ENCODE peak calls at places on chromosome 17, in six cellular contexts. Q is colonic mucosa, Z is progenitor cell of endocrine pancreas, H is spleen, D is mucosa of descending colon, E is thoracic aorta. N is an unnamed sample.

GRCh38 chr17:70636517-70637133 is 467.3 kb downstream of the KCNJ2 start:
- DNase-seq in Q (no peak), Z (no peak), H (no peak), D (no peak), E (no peak), N (peak; percentile 33)

GRCh38 chr17:28765038-28765437 is 21.2 kb downstream of the TRAF4 start:
- DNase-seq in Q (no peak), Z (no peak), H (no peak), D (no peak), E (no peak), N (no peak)

GRCh38 chr17:34413443-34414076 is 50.5 kb upstream of the CCL1 start:
- DNase-seq in Q (no peak), Z (no peak), H (no peak), D (no peak), E (no peak), N (no peak)

GRCh38 chr17:68771867-68772515 is 170.8 kb upstream of the FAM20A start:
- DNase-seq in Q (peak; percentile 25), Z (no peak), H (no peak), D (no peak), E (no peak), N (peak; percentile 56)

GRCh38 chr17:34237458-34237857 is 17.6 kb upstream of the CCL2 start:
- DNase-seq in Q (no peak), Z (no peak), H (no peak), D (no peak), E (no peak), N (no peak)

GRCh38 chr17:78682363-78682762 is 99.7 kb downstream of the CYTH1 start:
- DNase-seq in Q (no peak), Z (no peak), H (no peak), D (no peak), E (no peak), N (no peak)

GRCh38 chr17:80743181-80743771 is 198.6 kb downstream of the RPTOR start:
- DNase-seq in Q (no peak), Z (no peak), H (no peak), D (no peak), E (no peak), N (no peak)

GRCh38 chr17:33464669-33465275 is 171.7 kb upstream of the ASIC2 start:
- DNase-seq in Q (no peak), Z (no peak), H (no peak), D (no peak), E (no peak), N (no peak)

GRCh38 chr17:30961213-30962188 is 9.3 kb upstream of the RNF135 start:
- DNase-seq in Q (no peak), Z (no peak), H (no peak), D (no peak), E (no peak), N (no peak)

GRCh38 chr17:76204277-76204676 is 36.0 kb downstream of the RNF157 start:
- DNase-seq in Q (no peak), Z (no peak), H (no peak), D (no peak), E (no peak), N (peak; percentile 18)

GRCh38 chr17:65270932-65271700 is 133.9 kb downstream of the RGS9 start:
- DNase-seq in Q (no peak), Z (no peak), H (no peak), D (no peak), E (no peak), N (peak; percentile 27)

GRCh38 chr17:72365857-72366415 is 245.1 kb downstream of the SOX9 start:
- DNase-seq in Q (no peak), Z (no peak), H (no peak), D (no peak), E (no peak), N (peak; percentile 83)

GRCh38 chr17:15278381-15278780 is 13.3 kb upstream of the PMP22 start:
- DNase-seq in Q (no peak), Z (no peak), H (no peak), D (no peak), E (no peak), N (no peak)

GRCh38 chr17:5354886-5355415 is 64.5 kb downstream of the NUP88 start:
- DNase-seq in Q (no peak), Z (no peak), H (no peak), D (no peak), E (no peak), N (no peak)

GRCh38 chr17:43438626-43439529 is 40.1 kb downstream of the ARL4D start:
- DNase-seq in Q (no peak), Z (no peak), H (no peak), D (no peak), E (no peak), N (peak; percentile 28)

GRCh38 chr17:30217746-30218245 is 17.7 kb downstream of the SLC6A4 start:
- DNase-seq in Q (no peak), Z (no peak), H (peak; percentile 47), D (no peak), E (no peak), N (no peak)

GRCh38 chr17:66950325-66950724 is 14.2 kb upstream of the CACNG4 start:
- DNase-seq in Q (no peak), Z (no peak), H (no peak), D (no peak), E (no peak), N (no peak)

GRCh38 chr17:43667506-43668438 is 6.0 kb upstream of the MEOX1 start:
- DNase-seq in Q (no peak), Z (no peak), H (no peak), D (no peak), E (no peak), N (no peak)

GRCh38 chr17:6729531-6729930 is 16.4 kb upstream of the SLC13A5 start:
- DNase-seq in Q (no peak), Z (no peak), H (no peak), D (no peak), E (no peak), N (no peak)

GRCh38 chr17:63173903-63174302 is 207.9 kb downstream of the TANC2 start:
- DNase-seq in Q (no peak), Z (no peak), H (no peak), D (no peak), E (no peak), N (no peak)

GRCh38 chr17:34236341-34236892 is 18.7 kb upstream of the CCL2 start:
- DNase-seq in Q (no peak), Z (no peak), H (no peak), D (no peak), E (no peak), N (no peak)

GRCh38 chr17:17781591-17782424 is 55.0 kb downstream of the SREBF1 start:
- DNase-seq in Q (peak; percentile 70), Z (peak; percentile 36), H (no peak), D (peak; percentile 74), E (no peak), N (no peak)

GRCh38 chr17:81447331-81447933 is 52.2 kb downstream of the BAHCC1 start:
- DNase-seq in Q (no peak), Z (no peak), H (no peak), D (no peak), E (no peak), N (no peak)

GRCh38 chr17:56678249-56679144 is 85.0 kb downstream of the NOG start:
- DNase-seq in Q (no peak), Z (no peak), H (no peak), D (no peak), E (no peak), N (no peak)

GRCh38 chr17:46821482-46822387 is 3.2 kb upstream of the WNT3 start:
- DNase-seq in Q (no peak), Z (no peak), H (no peak), D (no peak), E (no peak), N (no peak)

DNA sequence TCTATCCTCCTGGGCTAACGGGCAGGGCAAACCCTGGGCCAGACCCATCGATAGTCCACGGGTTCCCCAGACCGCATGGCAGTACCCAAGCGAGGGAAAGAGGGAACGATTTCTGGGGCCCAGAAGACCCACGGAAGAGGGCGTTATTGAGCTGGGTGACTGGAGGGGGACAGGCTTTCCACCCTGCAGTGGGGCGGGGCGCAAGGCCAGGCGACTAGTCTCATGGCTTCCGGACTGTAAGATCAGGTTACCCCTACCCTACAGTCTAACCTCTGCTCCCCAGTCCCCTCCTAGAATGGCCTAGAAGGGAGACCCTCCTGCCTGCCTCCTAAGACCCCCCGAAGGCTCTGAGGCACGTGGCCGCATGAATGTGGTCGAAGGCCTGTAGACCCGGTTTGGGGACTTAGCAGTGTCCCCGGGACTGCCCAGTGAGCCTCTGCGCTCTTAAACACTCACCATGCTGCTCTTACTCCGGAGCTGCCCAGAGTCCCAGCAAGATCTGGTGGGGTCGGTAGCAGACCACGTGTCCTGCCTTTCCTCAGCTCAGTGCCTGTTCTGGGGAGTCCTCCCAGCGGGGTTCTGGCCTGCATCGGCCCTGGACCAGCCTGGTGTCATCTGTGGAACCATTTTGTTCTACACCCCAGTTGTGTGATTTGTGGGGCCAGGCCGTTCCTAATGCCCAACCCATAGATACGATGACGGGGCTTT is 13.1 kb upstream of the AURKB start:
- DNase-seq in Q (peak; percentile 77), Z (peak; percentile 36), H (peak; percentile 93), D (peak; percentile 82), E (no peak), N (no peak)
- TF ChIP-seq CTCF in Q (no peak), Z (peak; percentile 20), H (no peak), D (no peak), E (no peak), N (peak; percentile 23)

GRCh38 chr17:792277-792676 is 10.1 kb downstream of the MRM3 start:
- DNase-seq in Q (no peak), Z (no peak), H (peak; percentile 17), D (no peak), E (no peak), N (no peak)
- TF ChIP-seq CTCF in Q (no peak), Z (no peak), H (no peak), D (no peak), E (no peak), N (no peak)

DNA sequence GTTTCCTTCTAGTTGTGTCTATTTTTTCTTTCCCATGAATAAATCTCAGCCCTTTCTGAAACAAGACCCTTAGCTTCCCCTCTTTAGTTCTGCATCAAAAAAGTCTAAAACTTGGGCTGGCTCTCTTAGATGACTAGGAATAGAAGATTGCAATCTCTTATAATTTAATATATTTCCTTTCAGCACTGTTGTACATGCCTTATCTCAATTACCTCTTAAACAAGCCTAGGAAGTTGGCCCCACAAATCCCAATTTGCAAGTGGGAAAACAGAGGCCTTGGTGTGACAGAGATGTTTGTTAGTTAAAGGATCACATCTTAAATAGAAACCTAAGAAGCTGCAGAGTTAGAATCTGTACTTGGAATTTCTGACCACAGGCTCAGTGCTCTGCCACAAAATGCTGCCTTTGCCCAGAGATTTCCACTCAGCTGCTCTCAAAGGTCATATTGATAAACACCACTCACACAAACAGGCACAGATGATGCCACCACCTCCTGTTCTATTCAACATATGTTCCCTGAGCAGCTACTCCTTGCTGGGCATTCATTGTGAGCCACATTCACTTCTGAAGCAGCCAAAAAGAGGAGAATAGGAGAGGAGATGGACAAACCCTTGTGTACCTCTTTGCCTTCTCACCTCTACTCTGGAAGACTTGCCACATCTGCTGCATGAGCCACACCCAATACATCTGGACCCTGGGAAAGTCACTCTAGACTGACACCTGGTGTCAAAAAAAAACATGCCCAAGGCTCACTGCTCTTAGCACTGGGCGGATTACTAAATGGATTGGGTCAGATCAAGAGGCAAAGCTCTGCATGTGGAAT is 5.5 kb downstream of the CCDC182 start:
- DNase-seq in Q (peak; percentile 20), Z (no peak), H (no peak), D (no peak), E (no peak), N (no peak)
- TF ChIP-seq CTCF in Q (peak; percentile 24), Z (peak; percentile 35), H (peak; percentile 43), D (no peak), E (no peak), N (peak; percentile 23)

DNA sequence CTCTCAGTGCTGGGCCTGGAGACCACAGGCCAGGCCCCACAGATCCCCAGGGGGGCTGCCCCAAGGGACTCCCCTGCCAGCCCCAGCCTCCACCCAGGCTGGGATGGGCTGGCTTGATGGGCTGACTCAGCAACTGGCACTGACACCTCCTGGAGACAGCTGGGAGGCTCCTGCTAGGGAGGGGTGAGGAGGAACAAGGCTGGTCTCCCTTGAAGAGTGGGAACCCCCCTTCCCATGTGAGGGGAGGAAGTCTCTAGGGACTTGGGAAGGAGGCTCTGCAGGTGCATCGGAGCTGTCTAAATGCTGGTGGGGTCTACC is 10.4 kb downstream of the NHERF1 start:
- DNase-seq in Q (no peak), Z (no peak), H (no peak), D (no peak), E (no peak), N (no peak)
- TF ChIP-seq CTCF in Q (no peak), Z (no peak), H (no peak), D (no peak), E (no peak), N (no peak)

N was measured in astrocyte of the cerebellum.